ENCODE peak calls at places on chromosomes 16 and 17, in four cellular contexts. V is breast epithelium, D is ovary, Z is heart left ventricle. W is an unnamed sample.

GRCh38 chr17:60959696-60960095 is 282.0 kb downstream of the BCAS3 start:
- DNase-seq in V (no peak), D (no peak), Z (no peak), W (no peak)

GRCh38 chr16:9331503-9331902 is 240.1 kb downstream of the HAPSTR1 start:
- DNase-seq in V (no peak), D (no peak), Z (no peak), W (no peak)

GRCh38 chr16:11025120-11025531 is 80.8 kb downstream of the CLEC16A start:
- DNase-seq in V (no peak), D (no peak), Z (no peak), W (no peak)

GRCh38 chr16:72317378-72317777 is 145.4 kb upstream of the PMFBP1 start:
- DNase-seq in V (no peak), D (no peak), Z (no peak), W (no peak)

GRCh38 chr16:56776562-56776961 is 46.6 kb downstream of the NUP93 start:
- DNase-seq in V (no peak), D (peak), Z (peak), W (peak)

GRCh38 chr16:3726021-3726687 is 8.8 kb upstream of the TRAP1 start:
- DNase-seq in V (no peak), D (no peak), Z (no peak), W (no peak)

GRCh38 chr16:89343501-89344291 is 126.2 kb downstream of the ZNF778 start:
- DNase-seq in V (no peak), D (no peak), Z (no peak), W (no peak)

GRCh38 chr16:70749681-70750601 is 51.0 kb downstream of the VAC14 start:
- DNase-seq in V (no peak), D (peak), Z (no peak), W (no peak)

GRCh38 chr17:76710863-76711611 is at the start of gene MXRA7:
- DNase-seq in V (no peak), D (peak), Z (peak), W (peak)

GRCh38 chr17:77409282-77410161 is 268.8 kb downstream of the SEC14L1 start:
- DNase-seq in V (no peak), D (peak), Z (peak), W (no peak)

GRCh38 chr16:89984215-89984614 is 35.0 kb downstream of the DBNDD1 start:
- DNase-seq in V (no peak), D (no peak), Z (no peak), W (no peak)

GRCh38 chr17:31327534-31328526 is 6.4 kb upstream of the EVI2A start:
- DNase-seq in V (no peak), D (no peak), Z (no peak), W (no peak)

GRCh38 chr16:52546291-52546941 is 527 bp downstream of the TOX3 start:
- DNase-seq in V (no peak), D (no peak), Z (no peak), W (no peak)

GRCh38 chr17:76343106-76343505 is 10.6 kb downstream of the PRPSAP1 start:
- DNase-seq in V (no peak), D (no peak), Z (no peak), W (no peak)

GRCh38 chr16:69725480-69726312 is 664 bp downstream of the NQO1 start:
- DNase-seq in V (no peak), D (no peak), Z (no peak), W (no peak)

GRCh38 chr16:49441366-49441780 is 67.8 kb downstream of the C16orf78 start:
- DNase-seq in V (no peak), D (peak), Z (peak), W (peak)

GRCh38 chr17:74012465-74012864 is 191.0 kb upstream of the RPL38 start:
- DNase-seq in V (no peak), D (no peak), Z (no peak), W (no peak)

GRCh38 chr16:24344791-24345190 is 88.7 kb downstream of the CACNG3 start:
- DNase-seq in V (no peak), D (no peak), Z (no peak), W (no peak)

GRCh38 chr17:74213897-74214386 is 571 bp downstream of the TTYH2 start:
- DNase-seq in V (no peak), D (peak), Z (peak), W (no peak)

GRCh38 chr17:79081571-79082276 is 7.1 kb downstream of the ENGASE start:
- DNase-seq in V (no peak), D (no peak), Z (no peak), W (no peak)

GRCh38 chr17:499836-500543 is 147.4 kb upstream of the RPH3AL start:
- DNase-seq in V (no peak), D (no peak), Z (no peak), W (no peak)

GRCh38 chr16:50238868-50239301 is 27.5 kb upstream of the ADCY7 start:
- DNase-seq in V (no peak), D (no peak), Z (no peak), W (no peak)

GRCh38 chr16:72649254-72649944 is 398.5 kb downstream of the ZFHX3 start:
- DNase-seq in V (no peak), D (no peak), Z (no peak), W (no peak)

GRCh38 chr17:47218896-47219430 is 9.8 kb downstream of the MYL4 start:
- DNase-seq in V (no peak), D (no peak), Z (no peak), W (peak)

DNA sequence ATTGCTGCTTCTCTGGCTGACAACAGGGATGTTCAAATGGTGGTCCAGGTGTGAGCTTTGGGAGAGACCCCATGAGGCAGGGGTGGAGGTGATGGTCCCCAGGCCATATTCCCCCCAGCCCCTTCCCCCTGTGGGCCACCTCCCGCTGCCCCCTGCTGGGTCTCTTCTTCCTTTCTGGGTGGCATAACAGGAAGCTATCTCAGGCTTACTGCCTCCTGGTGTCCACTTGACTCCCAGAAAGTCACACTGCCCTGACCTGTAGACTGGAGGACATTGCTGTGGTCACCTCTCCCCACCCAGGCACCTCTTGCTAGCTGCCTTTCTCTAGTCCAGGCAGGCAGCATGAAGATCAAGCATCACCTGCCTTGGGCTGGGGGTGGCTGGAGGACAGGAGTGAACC is 46.4 kb upstream of the PLCG2 start:
- DNase-seq in V (no peak), D (no peak), Z (no peak), W (no peak)
- TF ChIP-seq CTCF in V (no peak), D (no peak), Z (no peak), W (no peak)

DNA sequence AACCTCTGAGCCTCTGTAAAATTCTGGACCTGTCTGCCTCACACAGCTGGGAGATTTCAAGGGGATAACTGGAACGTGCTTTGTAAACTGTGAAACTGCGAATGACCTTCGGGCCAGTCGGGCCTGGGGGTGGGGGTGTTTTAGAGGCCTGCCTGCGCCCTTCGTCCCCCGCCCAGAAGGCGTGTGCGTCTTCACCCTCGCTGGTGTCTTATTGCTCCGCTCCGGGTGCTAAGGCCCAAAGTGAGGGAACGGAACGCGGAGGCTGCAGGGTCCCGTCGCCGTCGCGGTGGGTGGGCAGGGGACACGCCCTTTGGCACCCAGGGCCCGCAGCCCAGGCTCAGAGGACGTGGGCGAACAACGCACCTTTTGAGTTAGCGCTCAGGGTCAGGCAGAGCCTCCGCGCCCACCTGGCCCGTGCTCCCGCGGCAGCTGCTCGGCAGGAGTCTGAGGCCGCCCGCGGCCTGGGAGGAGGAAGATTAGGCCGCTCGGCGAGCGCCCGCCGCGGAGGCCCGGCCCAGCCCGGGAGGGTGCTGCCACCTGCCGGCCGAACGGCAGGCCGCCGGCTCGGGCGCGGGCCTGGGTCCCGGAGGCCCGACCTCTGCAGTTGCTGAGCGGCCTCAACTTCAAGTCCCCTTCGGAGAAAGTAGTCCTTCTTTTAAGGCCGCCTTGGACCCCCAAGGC is 29.7 kb downstream of the DCAKD start:
- DNase-seq in V (peak), D (peak), Z (peak), W (peak)
- TF ChIP-seq POLR2A in V (no peak), D (no peak), Z (peak), W (no peak)

GRCh38 chr16:13333336-13333735 is 431.9 kb downstream of the SHISA9 start:
- DNase-seq in V (no peak), D (no peak), Z (no peak), W (no peak)

GRCh38 chr16:13332713-13333255 is 431.4 kb downstream of the SHISA9 start:
- DNase-seq in V (no peak), D (no peak), Z (no peak), W (no peak)

GRCh38 chr16:13335894-13336293 is 434.5 kb downstream of the SHISA9 start:
- DNase-seq in V (no peak), D (no peak), Z (no peak), W (no peak)

GRCh38 chr16:13337482-13337881 is 436.1 kb downstream of the SHISA9 start:
- DNase-seq in V (no peak), D (no peak), Z (no peak), W (no peak)

GRCh38 chr16:13331918-13332317 is 430.5 kb downstream of the SHISA9 start:
- DNase-seq in V (no peak), D (no peak), Z (no peak), W (no peak)
- TF ChIP-seq CTCF in V (no peak), D (no peak), Z (no peak), W (no peak)

DNA sequence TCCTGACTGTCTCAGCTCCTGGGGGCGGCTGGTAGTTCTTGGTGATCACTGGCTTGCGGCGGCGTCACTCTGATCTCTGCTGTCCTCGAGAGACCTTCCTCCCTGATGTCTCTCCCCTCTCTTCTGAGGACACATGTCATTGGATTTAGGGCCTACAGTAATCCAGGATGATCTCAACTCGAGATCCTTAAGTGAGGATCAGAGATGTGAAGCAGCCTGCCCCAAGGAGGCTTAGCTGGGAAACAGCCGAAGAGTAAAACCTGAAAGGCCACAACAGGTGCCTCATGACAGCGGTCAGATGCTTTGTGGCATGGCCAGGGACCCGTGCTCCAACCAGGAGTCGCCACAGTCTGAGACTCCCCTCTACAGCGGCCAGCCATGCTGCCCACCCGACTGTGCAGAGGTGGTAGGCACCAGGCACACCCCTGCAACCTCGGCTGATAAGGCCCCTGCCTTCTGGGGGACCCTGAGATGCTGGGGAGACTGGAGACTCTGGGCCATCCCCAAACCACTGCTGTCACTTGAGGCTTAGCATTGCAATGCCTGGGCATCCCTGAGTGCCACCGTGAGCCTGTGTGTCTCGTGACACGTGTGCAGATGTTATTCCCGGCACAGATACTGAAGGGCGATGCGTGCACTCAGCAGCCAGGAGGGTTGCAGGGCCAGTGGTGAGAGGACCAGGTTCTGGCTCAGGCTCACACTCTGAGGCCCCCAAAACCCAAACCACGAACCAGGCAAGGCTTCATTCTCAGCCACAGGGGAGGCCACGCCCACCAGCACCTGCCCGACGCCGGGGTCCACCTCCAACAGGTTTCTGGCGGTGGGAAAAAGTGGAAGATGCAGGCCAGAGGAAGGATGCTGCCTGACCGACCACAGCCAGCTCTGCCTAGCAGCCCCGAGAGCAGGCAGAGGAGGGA is 30.2 kb upstream of the SLC38A10 start:
- DNase-seq in V (no peak), D (no peak), Z (no peak), W (no peak)
- TF ChIP-seq POLR2A in V (no peak), D (no peak), Z (no peak), W (no peak)

DNA sequence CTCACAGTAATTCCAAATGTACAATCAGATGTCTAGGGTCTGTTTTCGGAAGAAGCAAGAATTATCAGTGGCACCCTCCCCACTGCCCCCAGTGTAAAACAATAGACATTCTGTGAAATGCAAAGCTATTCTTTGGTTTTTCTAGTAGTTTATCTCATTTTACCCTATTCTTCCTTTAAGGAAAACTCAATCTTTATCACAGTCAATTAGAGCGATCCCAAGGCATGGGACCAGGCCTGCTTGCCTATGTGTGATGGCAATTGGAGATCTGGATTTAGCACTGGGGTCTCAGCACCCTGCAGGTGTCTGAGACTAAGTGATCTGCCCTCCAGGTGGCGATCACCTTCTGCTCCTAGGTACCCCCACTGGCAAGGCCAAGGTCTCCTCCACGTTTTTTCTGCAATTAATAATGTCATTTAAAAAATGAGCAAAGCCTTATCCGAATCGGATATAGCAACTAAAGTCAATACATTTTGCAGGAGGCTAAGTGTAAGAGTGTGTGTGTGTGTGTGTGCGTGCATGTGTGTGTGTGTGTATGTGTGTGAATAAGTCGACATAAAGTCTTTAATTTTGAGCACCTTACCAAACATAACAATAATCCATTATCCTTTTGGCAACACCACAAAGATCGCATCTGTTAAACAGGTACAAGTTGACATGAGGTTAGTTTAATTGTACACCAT is 59.7 kb downstream of the HLF start:
- DNase-seq in V (no peak), D (no peak), Z (no peak), W (no peak)
- TF ChIP-seq CTCF in V (no peak), D (no peak), Z (no peak), W (no peak)

GRCh38 chr17:8137645-8138342 is 13.9 kb upstream of the HES7 start:
- DNase-seq in V (no peak), D (peak), Z (no peak), W (peak)
- TF ChIP-seq POLR2A in V (no peak), D (no peak), Z (no peak), W (no peak)